ENCODE peak calls at places on chromosomes 6 and 20, in five cellular contexts. L is NCI-H2171; Q is CD4-positive, alpha-beta T cell; Z is T-helper 9 cell; B is cardiac muscle cell. E is an unnamed sample.

GRCh38 chr6:168013250-168013915 is 15.9 kb downstream of the KIF25 start:
- DNase-seq in Z (no peak), Q (no peak), B (no peak), L (no peak), E (no peak)

GRCh38 chr20:32474009-32474716 is 111.0 kb downstream of the NOL4L start:
- DNase-seq in B (no peak), Z (no peak), Q (no peak), L (no peak), E (no peak)

GRCh38 chr6:26249709-26249958 is 115.4 kb upstream of the BTN3A2 start:
- DNase-seq in Q (peak), Z (no peak), B (no peak), L (no peak), E (no peak)

GRCh38 chr6:164035912-164036485 is 621.5 kb downstream of the QKI start:
- DNase-seq in Q (no peak), L (no peak), B (no peak), Z (no peak), E (no peak)

GRCh38 chr20:50469324-50469723 is 40.9 kb upstream of the PTPN1 start:
- DNase-seq in Z (no peak), L (no peak), Q (no peak), B (no peak), E (no peak)

GRCh38 chr20:40535816-40536215 is 153.2 kb downstream of the MAFB start:
- DNase-seq in B (peak), Q (no peak), Z (no peak), L (no peak), E (no peak)

GRCh38 chr6:12009904-12010634 is 2.0 kb upstream of the HIVEP1 start:
- DNase-seq in Q (no peak), L (no peak), B (peak), Z (no peak), E (peak)

GRCh38 chr6:127554435-127555006 is 22.5 kb upstream of the C6orf58 start:
- DNase-seq in B (peak), L (peak), Z (no peak), Q (no peak), E (peak)

E was measured in HuH-7.